ENCODE peak calls at places on chromosomes 16 and 17, in five cellular contexts. M is fibroblast of lung, F is occipital lobe, I is NCI-H510A, D is HFF-Myc. G is an unnamed sample.

GRCh38 chr16:75329933-75330332 is 78.5 kb upstream of the BCAR1 start:
- DNase-seq in M (no peak), F (no peak), I (no peak), D (no peak), G (no peak)

GRCh38 chr17:64773836-64774761 is 112.0 kb upstream of the SMURF2 start:
- DNase-seq in M (peak), F (no peak), I (peak), D (peak), G (no peak)

GRCh38 chr17:76556759-76557367 is 17.0 kb downstream of the PRCD start:
- DNase-seq in M (peak), F (no peak), I (no peak), D (no peak), G (no peak)

GRCh38 chr16:50879873-50880695 is 138.2 kb downstream of the CYLD start:
- DNase-seq in M (no peak), F (no peak), I (peak), D (no peak), G (no peak)

GRCh38 chr16:77499373-77500285 is 64.8 kb upstream of the ADAMTS18 start:
- DNase-seq in M (peak), F (no peak), I (no peak), D (no peak), G (no peak)

GRCh38 chr16:50445603-50446250 is 76.9 kb upstream of the BRD7 start:
- DNase-seq in M (no peak), F (no peak), I (no peak), D (no peak), G (no peak)

GRCh38 chr16:15976929-15977637 is 27.7 kb downstream of the ABCC1 start:
- DNase-seq in M (peak), F (no peak), I (no peak), D (no peak), G (no peak)

GRCh38 chr16:89993971-89994370 is 25.3 kb downstream of the DBNDD1 start:
- DNase-seq in M (no peak), F (no peak), I (no peak), D (no peak), G (no peak)

GRCh38 chr16:87958632-87959031 is 7.4 kb downstream of the BANP start:
- DNase-seq in M (no peak), F (no peak), I (no peak), D (no peak), G (no peak)

GRCh38 chr17:32936157-32936893 is 8.4 kb downstream of the TMEM98 start:
- DNase-seq in M (no peak), F (no peak), I (no peak), D (no peak), G (no peak)

GRCh38 chr16:30535106-30535776 is 583 bp upstream of the ZNF747 start:
- DNase-seq in M (peak), F (no peak), I (peak), D (no peak), G (no peak)

G was measured in omental fat pad.